ENCODE peak calls at places on chromosomes 2 and 18, in five cellular contexts. L is neural progenitor cell, X is stomach, B is heart right ventricle, H is AG04450. J is an unnamed sample.
A peak's percentile ranks its signal among the peaks of the same experiment; 100 is the strongest.

GRCh38 chr2:196453613-196454047 is 185.9 kb upstream of the CCDC150 start:
- DNase-seq in L (peak; percentile 63), X (no peak), B (peak; percentile 67), H (peak; percentile 34), J (no peak)

GRCh38 chr2:54429055-54429454 is 27.1 kb upstream of the SPTBN1 start:
- DNase-seq in L (no peak), X (no peak), B (no peak), H (no peak), J (no peak)

GRCh38 chr2:75632091-75632704 is 14.4 kb upstream of the MRPL19 start:
- DNase-seq in L (no peak), X (no peak), B (no peak), H (no peak), J (no peak)

GRCh38 chr2:210302326-210302725 is 12.6 kb downstream of the MYL1 start:
- DNase-seq in L (no peak), X (no peak), B (no peak), H (no peak), J (no peak)

GRCh38 chr2:158502984-158503383 is 46.2 kb downstream of the PKP4 start:
- DNase-seq in L (no peak), X (no peak), B (no peak), H (peak; percentile 24), J (no peak)

GRCh38 chr2:159744363-159744762 is 32.1 kb downstream of the MARCHF7 start:
- DNase-seq in L (no peak), X (no peak), B (peak; percentile 14), H (no peak), J (no peak)

GRCh38 chr2:11097988-11098387 is 57.3 kb upstream of the SLC66A3 start:
- DNase-seq in L (no peak), X (no peak), B (no peak), H (no peak), J (no peak)

GRCh38 chr2:240994161-240994896 is 4.1 kb upstream of the SNED1 start:
- DNase-seq in L (no peak), X (no peak), B (peak; percentile 3), H (no peak), J (no peak)

GRCh38 chr2:72980535-72981217 is 63.4 kb downstream of the EMX1 start:
- DNase-seq in L (no peak), X (no peak), B (no peak), H (peak; percentile 10), J (no peak)

GRCh38 chr2:216756435-216756834 is 61.1 kb upstream of the IGFBP5 start:
- DNase-seq in L (no peak), X (no peak), B (no peak), H (no peak), J (no peak)

GRCh38 chr2:177708660-177709328 is 316.2 kb downstream of the AGPS start:
- DNase-seq in L (no peak), X (no peak), B (no peak), H (no peak), J (peak; percentile 22)

GRCh38 chr2:101614127-101614759 is 83.3 kb upstream of the MAP4K4 start:
- DNase-seq in L (no peak), X (no peak), B (no peak), H (no peak), J (no peak)

GRCh38 chr2:172208881-172209325 is 106.2 kb upstream of the DLX2 start:
- DNase-seq in L (no peak), X (no peak), B (no peak), H (no peak), J (no peak)

GRCh38 chr2:66212749-66213148 is 222.2 kb upstream of the MEIS1 start:
- DNase-seq in L (no peak), X (no peak), B (no peak), H (no peak), J (no peak)

GRCh38 chr2:85154048-85154753 is 21.0 kb downstream of the TCF7L1 start:
- DNase-seq in L (no peak), X (no peak), B (no peak), H (no peak), J (no peak)

GRCh38 chr2:126885701-126886121 is 13.0 kb upstream of the TEX51 start:
- DNase-seq in L (no peak), X (no peak), B (no peak), H (peak; percentile 3), J (no peak)

GRCh38 chr2:68458962-68459361 is 8.1 kb downstream of the FBXO48 start:
- DNase-seq in L (no peak), X (no peak), B (no peak), H (peak; percentile 27), J (no peak)

GRCh38 chr2:101111917-101112771 is 39.0 kb downstream of the TBC1D8 start:
- DNase-seq in L (no peak), X (no peak), B (peak; percentile 89), H (peak; percentile 20), J (no peak)

GRCh38 chr2:121245913-121246312 is 39.1 kb downstream of the TFCP2L1 start:
- DNase-seq in L (no peak), X (no peak), B (no peak), H (no peak), J (no peak)

GRCh38 chr18:24127735-24128134 is 11.1 kb upstream of the CABYR start:
- DNase-seq in L (no peak), X (no peak), B (no peak), H (no peak), J (no peak)

GRCh38 chr2:227185616-227186015 is 21.2 kb downstream of the COL4A3 start:
- DNase-seq in L (no peak), X (no peak), B (no peak), H (no peak), J (no peak)

GRCh38 chr2:101779190-101779589 is 81.7 kb downstream of the MAP4K4 start:
- DNase-seq in L (no peak), X (no peak), B (no peak), H (no peak), J (no peak)

GRCh38 chr2:234865586-234865985 is 86.2 kb upstream of the SH3BP4 start:
- DNase-seq in L (no peak), X (no peak), B (no peak), H (no peak), J (no peak)

GRCh38 chr2:58427572-58428285 is 186.6 kb upstream of the FANCL start:
- DNase-seq in L (peak; percentile 64), X (peak; percentile 28), B (no peak), H (no peak), J (no peak)

GRCh38 chr18:1914489-1914888 is 656.8 kb downstream of the METTL4 start:
- DNase-seq in L (no peak), X (no peak), B (no peak), H (no peak), J (no peak)

GRCh38 chr2:127582863-127583861 is 47.7 kb downstream of the MYO7B start:
- DNase-seq in L (no peak), X (peak; percentile 15), B (no peak), H (no peak), J (no peak)

GRCh38 chr2:177172034-177172880 is 40.3 kb upstream of the HNRNPA3 start:
- DNase-seq in L (no peak), X (no peak), B (no peak), H (peak; percentile 33), J (no peak)

GRCh38 chr2:169715379-169716228 is 18.0 kb upstream of the KLHL23 start:
- DNase-seq in L (no peak), X (peak; percentile 83), B (no peak), H (no peak), J (no peak)

GRCh38 chr2:241217320-241218031 is 29.0 kb downstream of the ANO7 start:
- DNase-seq in L (peak; percentile 92), X (peak; percentile 72), B (peak; percentile 59), H (no peak), J (peak; percentile 67)

GRCh38 chr2:238421695-238422035 is 5.1 kb upstream of the ASB1 start:
- DNase-seq in L (peak; percentile 31), X (peak; percentile 9), B (no peak), H (no peak), J (no peak)
- H3K27ac ChIP-seq in L (no peak overlapping the region), X (no peak overlapping the region), B (peak overlapping the region; percentile 35), H (no peak overlapping the region), J (no peak overlapping the region)

GRCh38 chr18:76565238-76566173 is 70.5 kb upstream of the ZNF516 start:
- DNase-seq in L (peak; percentile 85), X (peak; percentile 66), B (peak; percentile 63), H (peak; percentile 87), J (no peak)

GRCh38 chr18:76566987-76567386 is 71.9 kb upstream of the ZNF516 start:
- DNase-seq in L (no peak), X (no peak), B (no peak), H (no peak), J (no peak)

GRCh38 chr18:76562286-76562840 is 67.3 kb upstream of the ZNF516 start:
- DNase-seq in L (no peak), X (no peak), B (no peak), H (no peak), J (no peak)

GRCh38 chr18:76564117-76564516 is 69.1 kb upstream of the ZNF516 start:
- DNase-seq in L (no peak), X (no peak), B (no peak), H (peak; percentile 61), J (no peak)

GRCh38 chr18:76564636-76565237 is 69.7 kb upstream of the ZNF516 start:
- DNase-seq in L (no peak), X (no peak), B (no peak), H (no peak), J (no peak)
- H3K27ac ChIP-seq in L (no peak overlapping the region), X (peak overlapping the region; percentile 83), B (peak overlapping the region; percentile 35), H (peak overlapping the region; percentile 99), J (no peak overlapping the region)

DNA sequence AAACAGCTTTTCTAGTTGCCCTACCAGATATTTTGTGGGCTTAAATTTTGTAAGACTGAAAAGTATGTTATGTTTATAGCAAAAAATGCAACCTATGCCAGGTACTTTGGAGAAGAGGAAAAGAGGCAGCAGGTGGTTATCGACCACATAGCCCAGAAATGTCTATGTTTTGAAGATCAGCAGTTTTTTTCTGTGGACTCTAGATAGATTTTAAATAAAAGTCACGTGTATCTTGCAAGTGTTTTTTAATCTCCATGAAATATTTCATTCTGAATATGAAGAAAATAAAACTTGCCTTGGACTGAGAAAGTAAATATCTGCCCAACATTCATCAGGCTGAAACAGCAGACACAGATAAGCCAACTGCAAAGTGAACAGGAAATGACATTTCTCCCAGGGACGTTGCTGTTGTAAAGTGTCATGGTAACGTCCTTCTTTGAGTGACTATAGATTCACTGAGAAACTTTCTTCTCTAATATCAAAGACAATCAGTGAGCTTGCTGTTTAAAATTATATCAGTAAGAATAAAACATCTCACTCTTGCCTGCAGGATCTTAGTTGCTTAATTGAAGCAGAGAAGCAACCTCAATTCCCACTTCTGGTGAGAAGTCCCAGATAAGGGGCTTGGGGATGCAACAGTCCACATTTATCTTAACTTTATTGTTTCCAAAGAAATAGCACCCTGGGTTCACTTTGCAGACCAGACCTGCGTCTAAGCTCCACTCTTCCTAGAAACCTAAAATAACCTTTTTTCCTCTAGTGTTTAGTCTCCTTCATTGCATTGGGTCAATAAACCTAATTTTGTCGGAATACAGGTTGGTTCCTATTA is 6.3 kb downstream of the MYOM1 start:
- DNase-seq in L (no peak), X (no peak), B (no peak), H (no peak), J (no peak)
- H3K27ac ChIP-seq in L (no peak overlapping the region), X (peak overlapping the region; percentile 40), B (peak overlapping the region; percentile 96), H (no peak overlapping the region), J (no peak overlapping the region)

GRCh38 chr2:74080346-74080745 is 67.4 kb downstream of the BOLA3 start:
- DNase-seq in L (no peak), X (no peak), B (no peak), H (no peak), J (no peak)

GRCh38 chr2:74079522-74080341 is 68.0 kb downstream of the BOLA3 start:
- DNase-seq in L (no peak), X (no peak), B (no peak), H (no peak), J (no peak)

GRCh38 chr2:74078467-74078866 is 69.2 kb downstream of the BOLA3 start:
- DNase-seq in L (no peak), X (no peak), B (no peak), H (no peak), J (no peak)

GRCh38 chr2:74081030-74081429 is 66.7 kb downstream of the BOLA3 start:
- DNase-seq in L (no peak), X (no peak), B (no peak), H (no peak), J (no peak)

GRCh38 chr2:74077636-74078035 is 70.1 kb downstream of the BOLA3 start:
- DNase-seq in L (no peak), X (no peak), B (peak; percentile 19), H (no peak), J (no peak)
- H3K27ac ChIP-seq in L (no peak overlapping the region), X (no peak overlapping the region), B (no peak overlapping the region), H (no peak overlapping the region), J (peak overlapping the region; percentile 54)